ENCODE peak calls at places on chromosomes 2 and 18, in six cellular contexts. Z is neuronal stem cell, C is IMR-90, M is H9, N is H1, R is mesenchymal stem cell. I is an unnamed sample.

GRCh38 chr2:127024769-127025356 is 82.1 kb downstream of the BIN1 start:
- DNase-seq in Z (peak), C (peak), M (peak), N (peak), R (peak), I (no peak)

GRCh38 chr2:120661551-120661950 is 74.1 kb upstream of the GLI2 start:
- DNase-seq in Z (no peak), C (no peak), M (peak), N (peak), R (no peak), I (no peak)

GRCh38 chr18:49368161-49368875 is 92.1 kb downstream of the DYM start:
- DNase-seq in Z (no peak), C (no peak), M (no peak), N (no peak), R (no peak), I (no peak)

GRCh38 chr2:127634066-127634617 is 11.8 kb upstream of the GPR17 start:
- DNase-seq in Z (no peak), C (no peak), M (no peak), N (no peak), R (no peak), I (no peak)

GRCh38 chr18:63160172-63160995 is 159.2 kb downstream of the BCL2 start:
- DNase-seq in Z (no peak), C (no peak), M (no peak), N (no peak), R (no peak), I (no peak)

GRCh38 chr2:169222665-169223064 is 139.7 kb downstream of the LRP2 start:
- DNase-seq in Z (no peak), C (no peak), M (no peak), N (no peak), R (no peak), I (no peak)

GRCh38 chr2:241112046-241112445 is 10.0 kb upstream of the MTERF4 start:
- DNase-seq in Z (no peak), C (no peak), M (no peak), N (no peak), R (no peak), I (no peak)

GRCh38 chr2:32864337-32864736 is 82.4 kb upstream of the LTBP1 start:
- DNase-seq in Z (no peak), C (peak), M (no peak), N (no peak), R (peak), I (no peak)

GRCh38 chr2:172232638-172233253 is 130.0 kb upstream of the DLX2 start:
- DNase-seq in Z (no peak), C (peak), M (peak), N (no peak), R (peak), I (no peak)

GRCh38 chr2:7730990-7731389 is 813.8 kb downstream of the RNF144A start:
- DNase-seq in Z (no peak), C (no peak), M (no peak), N (no peak), R (no peak), I (no peak)

GRCh38 chr2:164896634-164897033 is 55.0 kb upstream of the COBLL1 start:
- DNase-seq in Z (no peak), C (peak), M (no peak), N (no peak), R (peak), I (peak)

GRCh38 chr2:142325870-142326269 is 195.1 kb upstream of the LRP1B start:
- DNase-seq in Z (no peak), C (no peak), M (no peak), N (no peak), R (no peak), I (no peak)

GRCh38 chr2:9637330-9637729 is 6.5 kb upstream of the YWHAQ start:
- DNase-seq in Z (no peak), C (peak), M (no peak), N (no peak), R (no peak), I (no peak)
- H3K27ac ChIP-seq in Z (no peak), C (peak), M (no peak), N (no peak), R (peak), I (no peak)

DNA sequence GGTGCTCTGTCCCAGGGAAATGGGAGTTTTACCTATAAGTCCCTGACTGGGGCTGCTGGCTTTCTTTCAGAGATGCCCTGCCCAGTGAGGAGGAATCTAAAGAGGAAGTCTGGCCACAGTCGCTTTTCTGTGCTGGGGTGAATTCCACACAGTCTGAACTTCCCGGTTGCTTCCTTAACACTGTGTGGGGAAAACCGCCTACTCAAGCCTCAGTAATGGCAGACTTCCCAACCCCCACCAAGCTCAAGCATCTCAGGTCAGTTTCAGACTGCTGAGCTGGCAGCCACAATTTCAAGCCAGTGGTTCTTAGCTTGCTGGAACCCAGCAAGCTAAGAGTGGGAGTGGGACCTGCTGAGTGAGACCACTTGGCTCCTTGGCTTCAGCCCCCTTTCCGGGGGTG is 54.9 kb downstream of the NUP35 start:
- DNase-seq in Z (no peak), C (peak), M (no peak), N (no peak), R (no peak), I (no peak)
- H3K14ac ChIP-seq in Z (no peak), C (no peak), M (no peak), N (no peak), R (no peak), I (no peak)

DNA sequence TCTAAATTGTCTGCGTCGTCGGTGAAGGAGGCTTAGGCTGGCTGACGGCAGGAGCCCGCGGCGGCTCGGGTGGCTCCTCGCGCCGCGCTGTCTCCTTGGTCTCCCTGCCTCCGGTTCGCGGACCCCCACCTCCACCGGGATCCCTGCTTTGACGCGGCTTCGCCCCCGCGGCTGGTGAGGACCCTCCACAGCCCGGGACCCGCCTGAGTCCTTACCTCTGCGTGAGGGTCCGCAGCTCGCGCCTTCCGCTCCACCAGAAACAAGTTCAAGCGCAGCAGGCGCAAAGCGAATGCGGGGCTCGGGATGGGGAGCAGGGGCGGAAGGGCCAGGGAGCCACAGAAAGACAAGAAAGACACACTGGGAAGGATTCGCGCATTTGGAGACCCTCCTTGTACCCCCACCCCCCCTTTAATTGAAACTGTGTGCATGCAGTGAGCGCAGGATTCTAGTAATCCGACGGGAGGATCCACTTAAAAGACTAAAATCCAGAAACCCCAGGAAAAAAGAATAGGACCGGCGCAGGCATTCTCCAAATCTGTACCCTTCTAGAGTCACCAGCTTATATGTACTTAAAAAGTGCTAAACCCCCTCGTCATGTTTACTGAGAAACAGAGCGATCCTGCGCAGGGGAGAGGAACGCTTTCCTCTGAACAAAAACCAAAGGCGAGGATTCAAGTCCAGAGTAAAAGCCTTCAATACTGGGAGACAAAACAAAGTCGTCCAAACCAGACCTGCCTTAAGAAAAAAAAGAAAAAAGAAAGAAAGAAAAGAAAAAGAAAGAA is 3.8 kb downstream of the PTGR3 start:
- DNase-seq in Z (peak), C (peak), M (no peak), N (peak), R (peak), I (no peak)
- H3K27ac ChIP-seq in Z (no peak), C (peak), M (no peak), N (no peak), R (no peak), I (no peak)

DNA sequence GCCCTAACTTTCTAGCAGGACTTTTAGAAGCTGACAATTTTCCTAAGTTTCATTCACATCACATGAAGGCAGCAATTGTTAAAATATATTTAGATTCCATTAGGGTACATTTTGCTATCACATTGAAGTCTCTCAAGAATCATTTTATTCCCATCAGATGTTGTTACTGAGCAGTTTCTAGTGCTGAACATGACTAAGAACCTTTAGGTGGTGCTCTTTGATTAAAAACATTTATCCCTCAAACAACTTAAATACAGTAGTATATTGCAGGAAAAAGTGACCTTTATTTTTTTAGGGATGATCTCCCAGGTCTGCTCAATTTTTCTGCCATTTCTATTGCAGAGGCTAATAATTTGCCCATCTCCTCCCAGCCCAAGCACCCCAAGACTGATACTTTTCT is 22.9 kb upstream of the NARS1 start:
- DNase-seq in Z (no peak), C (peak), M (no peak), N (no peak), R (no peak), I (no peak)
- H3K14ac ChIP-seq in Z (no peak), C (no peak), M (no peak), N (no peak), R (no peak), I (no peak)

GRCh38 chr2:55989405-55989804 is 65.8 kb upstream of the EFEMP1 start:
- DNase-seq in Z (no peak), C (no peak), M (no peak), N (no peak), R (no peak), I (no peak)

GRCh38 chr2:55995206-55995605 is 71.6 kb upstream of the EFEMP1 start:
- DNase-seq in Z (no peak), C (no peak), M (no peak), N (no peak), R (no peak), I (no peak)

GRCh38 chr2:55993685-55994084 is 70.1 kb upstream of the EFEMP1 start:
- DNase-seq in Z (no peak), C (no peak), M (no peak), N (no peak), R (no peak), I (no peak)

GRCh38 chr2:55986700-55987440 is 63.3 kb upstream of the EFEMP1 start:
- DNase-seq in Z (no peak), C (peak), M (no peak), N (no peak), R (no peak), I (no peak)

DNA sequence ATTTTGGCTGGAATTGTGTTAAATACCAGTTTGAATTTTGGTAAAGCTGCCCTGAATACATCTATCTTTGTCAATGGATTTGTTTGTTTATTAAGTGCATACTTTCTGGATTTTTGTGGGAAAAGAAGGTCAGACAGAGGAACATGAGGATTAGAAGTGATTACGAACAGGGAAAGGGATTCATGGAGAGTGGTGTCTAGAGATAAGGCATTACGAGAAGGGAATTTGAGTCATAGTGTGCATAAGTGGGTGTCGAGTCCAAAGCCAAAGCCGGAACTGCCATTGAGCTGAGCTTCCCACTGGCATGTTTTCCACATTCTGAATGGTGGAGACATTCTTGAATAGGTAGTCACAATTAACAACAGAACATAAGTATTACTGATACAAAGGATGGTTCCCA is 68.9 kb upstream of the EFEMP1 start:
- DNase-seq in Z (no peak), C (peak), M (no peak), N (no peak), R (peak), I (peak)
- H3K27ac ChIP-seq in Z (no peak), C (no peak), M (no peak), N (no peak), R (peak), I (no peak)

DNA sequence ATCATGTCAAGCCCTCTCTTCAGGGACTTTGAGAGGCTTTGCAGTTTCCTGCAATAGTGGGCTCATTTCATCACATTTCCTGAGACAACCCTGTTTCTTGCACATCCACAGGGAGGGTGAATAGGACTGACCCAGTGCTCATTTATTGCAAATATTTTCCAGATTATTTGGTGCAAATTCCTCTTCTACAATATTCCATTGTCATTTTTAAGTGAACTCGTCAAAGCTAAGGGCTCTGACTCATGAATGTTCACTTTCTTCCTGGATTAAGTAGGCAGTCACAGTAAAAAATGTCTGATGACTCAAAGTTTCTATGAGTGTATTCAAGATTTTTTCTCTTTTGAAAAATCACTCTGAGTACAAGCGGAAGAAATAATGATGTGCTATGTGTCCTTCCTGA is 225.5 kb upstream of the GALNT5 start:
- DNase-seq in Z (no peak), C (peak), M (no peak), N (no peak), R (peak), I (peak)
- H3K14ac ChIP-seq in Z (no peak), C (peak), M (no peak), N (no peak), R (no peak), I (no peak)

DNA sequence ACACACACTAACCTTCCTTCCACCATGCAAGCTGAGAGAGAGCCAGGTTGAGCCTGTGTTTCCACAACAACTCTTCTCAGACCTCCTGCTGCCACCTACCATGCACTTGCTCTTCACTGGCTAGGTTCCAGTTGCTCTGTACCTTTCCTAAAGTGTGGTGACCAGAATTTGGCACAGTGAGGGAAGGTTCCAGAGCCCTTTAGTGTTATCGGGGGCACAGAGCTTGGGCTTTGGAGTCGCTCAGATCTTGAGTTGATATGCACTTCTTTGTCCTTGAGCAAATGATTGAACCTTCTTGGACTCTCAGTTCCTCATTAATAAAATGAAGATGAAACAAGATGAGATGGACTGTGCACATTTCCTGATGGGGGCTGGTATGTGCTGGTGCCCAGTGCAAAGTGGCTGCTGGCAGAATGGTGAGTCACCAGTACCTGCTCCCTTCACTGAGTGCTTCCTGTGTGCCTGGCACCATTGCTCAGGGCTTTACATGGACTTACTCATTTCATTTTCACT is 47.1 kb downstream of the NEDD4L start:
- DNase-seq in Z (no peak), C (no peak), M (no peak), N (no peak), R (no peak), I (peak)
- H3K27ac ChIP-seq in Z (no peak), C (no peak), M (no peak), N (no peak), R (no peak), I (no peak)

DNA sequence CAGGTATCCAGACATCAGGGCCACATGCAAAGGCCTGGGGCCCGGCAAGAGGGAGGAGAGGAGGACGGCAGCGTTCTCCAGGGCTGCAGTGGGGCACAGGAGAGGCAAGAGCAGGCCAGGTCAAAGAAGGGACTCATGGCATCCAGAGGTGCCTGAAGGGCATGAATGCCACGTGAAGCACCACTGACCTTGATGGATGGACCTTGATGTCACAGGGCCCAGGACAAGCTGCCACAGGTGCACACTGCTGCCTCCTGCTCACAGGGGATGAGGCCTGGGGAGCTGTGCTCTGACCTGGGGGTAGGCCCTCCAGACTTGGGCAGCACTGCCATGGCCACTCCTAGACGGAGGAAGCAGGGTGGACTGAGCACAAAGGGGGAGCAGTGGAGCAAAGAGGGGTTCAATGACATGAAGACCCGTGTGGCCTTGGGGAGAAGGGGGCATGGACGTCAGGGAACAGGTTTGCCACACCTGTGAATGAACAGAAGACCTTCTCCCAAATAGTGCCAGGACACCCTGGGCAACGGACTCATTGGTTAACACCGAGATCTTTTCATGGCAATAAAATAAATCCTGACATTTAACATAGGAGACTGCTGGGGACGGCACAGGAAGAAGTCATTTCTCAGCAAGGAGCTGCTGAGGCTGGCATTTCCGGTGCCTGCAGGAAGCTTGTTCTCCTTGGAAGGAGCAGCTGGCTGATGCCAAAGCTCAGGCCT is 65.6 kb downstream of the EMX1 start:
- DNase-seq in Z (no peak), C (no peak), M (no peak), N (no peak), R (no peak), I (no peak)
- H3K14ac ChIP-seq in Z (peak), C (no peak), M (no peak), N (no peak), R (no peak), I (no peak)

I was measured in trophoblast cell.